ENCODE peak calls at places on chromosomes 12 and 14, in seven cellular contexts. D is lower lobe of right lung, C is hepatocyte, J is ovary, W is PC-3, Z is stomach, A is pancreas. G is an unnamed sample.

GRCh38 chr12:31236998-31237637 is 88.8 kb downstream of the SINHCAF start:
- DNase-seq in J (no peak), C (no peak), Z (no peak), A (no peak), D (peak; percentile 40), W (no peak), G (no peak)

GRCh38 chr12:50745861-50746260 is 18.0 kb upstream of the ATF1 start:
- DNase-seq in W (no peak), J (no peak), C (no peak), D (no peak), Z (no peak), A (no peak), G (no peak)

GRCh38 chr12:116693259-116694227 is 44.3 kb downstream of the SPRING1 start:
- DNase-seq in C (peak; percentile 27), Z (peak; percentile 35), J (no peak), D (no peak), A (no peak), W (no peak), G (no peak)

GRCh38 chr12:95942106-95942531 is 295 bp downstream of the CCDC38 start:
- DNase-seq in J (no peak), Z (no peak), D (no peak), W (no peak), A (no peak), C (no peak), G (no peak)

GRCh38 chr12:92502417-92503028 is 200.3 kb upstream of the PLEKHG7 start:
- DNase-seq in C (peak; percentile 12), A (peak; percentile 28), D (no peak), W (peak; percentile 7), Z (no peak), J (no peak), G (no peak)

GRCh38 chr14:81582420-81582819 is 48.8 kb upstream of the SEL1L start:
- DNase-seq in A (no peak), D (no peak), C (no peak), J (no peak), W (no peak), Z (no peak), G (no peak)

GRCh38 chr12:52243774-52244614 is 11.0 kb downstream of the KRT7 start:
- DNase-seq in J (peak; percentile 56), C (peak; percentile 59), Z (peak; percentile 85), D (peak; percentile 87), A (peak; percentile 94), W (peak; percentile 97), G (peak; percentile 95)

GRCh38 chr12:42482820-42483533 is 106.6 kb downstream of the PRICKLE1 start:
- DNase-seq in Z (peak; percentile 71), D (peak; percentile 80), J (peak; percentile 78), A (peak; percentile 69), W (peak; percentile 73), C (peak; percentile 91), G (peak; percentile 94)

GRCh38 chr12:117501066-117501465 is 139.6 kb upstream of the NOS1 start:
- DNase-seq in D (no peak), J (no peak), C (no peak), A (no peak), Z (no peak), W (no peak), G (no peak)

DNA sequence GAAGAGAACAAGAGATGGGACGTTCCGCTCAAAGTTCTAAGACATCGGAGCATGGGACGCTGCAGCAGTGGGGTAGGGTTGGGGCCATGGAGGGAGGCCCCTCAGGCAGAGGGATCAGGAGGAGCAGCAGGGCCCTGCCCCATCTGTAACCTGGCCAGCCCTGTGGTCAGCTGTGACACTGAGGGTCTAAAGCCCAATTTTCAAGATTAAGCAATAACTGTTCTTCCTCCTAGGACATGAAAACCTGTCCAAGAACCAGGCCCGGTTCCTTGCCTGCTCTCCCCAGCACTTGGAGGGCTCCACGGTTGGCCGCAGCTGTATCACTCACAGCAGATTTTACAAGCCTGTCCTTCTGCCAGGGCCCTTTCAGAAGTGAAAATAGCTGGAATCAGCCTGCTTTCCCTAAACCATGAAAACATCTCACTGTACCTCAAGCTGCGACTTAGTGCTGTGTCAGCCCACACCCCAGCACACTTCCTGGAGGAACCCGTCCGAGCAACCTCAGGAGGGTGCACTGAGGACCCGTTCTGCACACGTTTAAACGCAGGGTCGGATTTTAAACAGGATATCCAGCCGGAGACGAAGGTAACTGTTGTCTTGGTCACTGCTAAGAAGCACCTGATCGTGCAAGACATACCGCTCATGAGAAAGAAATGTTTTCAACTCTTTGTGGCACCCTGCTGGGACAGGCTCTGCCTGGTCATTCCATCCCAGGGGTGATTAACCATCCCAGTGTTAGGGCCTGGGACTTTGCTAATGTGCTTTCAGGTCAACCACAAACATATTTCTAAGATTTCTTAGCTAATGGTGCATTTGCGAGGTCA is 201.9 kb upstream of the DIO3 start:
- DNase-seq in W (no peak), A (no peak), J (peak; percentile 69), D (no peak), C (peak; percentile 55), Z (no peak), G (peak; percentile 75)
- H3K27ac ChIP-seq in W (no peak overlapping the region), A (no peak overlapping the region), J (peak overlapping the region; percentile 94), D (peak overlapping the region; percentile 71), C (peak overlapping the region; percentile 91), Z (peak overlapping the region; percentile 22), G (no peak overlapping the region)

DNA sequence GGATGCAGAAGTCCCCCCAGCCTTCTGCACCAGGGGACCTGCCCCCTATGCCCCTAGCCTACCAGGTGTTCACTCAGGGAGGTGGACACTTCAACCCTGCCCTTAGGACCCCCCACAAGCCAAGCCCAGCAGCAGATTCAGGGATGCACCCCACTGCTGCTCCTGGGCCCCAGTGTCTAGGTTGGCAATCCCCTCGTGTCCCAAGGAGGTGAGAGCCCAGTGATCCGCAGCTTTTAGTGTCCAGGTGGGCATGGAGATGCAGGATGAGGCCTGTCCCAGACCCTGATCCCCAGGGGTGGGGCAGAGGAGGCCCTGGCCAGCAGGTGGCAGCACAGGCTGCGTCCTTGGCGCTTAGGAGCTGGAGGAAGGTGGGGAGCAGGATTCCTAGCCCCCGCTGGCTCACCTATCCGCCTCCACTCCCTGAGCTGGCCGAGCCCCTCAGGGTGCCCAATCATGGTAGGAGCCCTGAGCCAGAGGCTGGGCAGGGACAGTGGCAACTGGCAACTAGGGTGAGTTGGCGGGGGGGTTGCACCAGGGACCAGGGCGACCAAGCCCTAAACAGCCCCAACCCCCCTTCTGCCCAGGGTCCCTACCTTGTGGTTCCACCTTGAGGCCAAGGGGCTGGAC is 4.1 kb downstream of the CKB start:
- DNase-seq in W (peak; percentile 71), C (peak; percentile 84), J (peak; percentile 68), Z (peak; percentile 81), D (peak; percentile 79), A (peak; percentile 76), G (peak; percentile 71)
- H3K4me3 ChIP-seq in W (no peak overlapping the region), C (no peak overlapping the region), J (no peak overlapping the region), Z (no peak overlapping the region), D (no peak overlapping the region), A (no peak overlapping the region), G (no peak overlapping the region)

GRCh38 chr14:96146131-96146771 is 58.4 kb upstream of the BDKRB2 start:
- DNase-seq in W (peak; percentile 37), C (no peak), A (peak; percentile 46), Z (peak; percentile 61), D (no peak), J (no peak), G (peak; percentile 68)
- H3K27ac ChIP-seq in W (peak overlapping the region; percentile 31), C (peak overlapping the region; percentile 39), A (peak overlapping the region; percentile 58), Z (no peak overlapping the region), D (no peak overlapping the region), J (no peak overlapping the region), G (no peak overlapping the region)

GRCh38 chr14:82806426-82806825 is 1272.8 kb upstream of the SEL1L start:
- DNase-seq in J (no peak), C (no peak), Z (no peak), D (no peak), W (no peak), A (no peak), G (no peak)
- H3K4me3 ChIP-seq in J (no peak overlapping the region), C (no peak overlapping the region), Z (no peak overlapping the region), D (no peak overlapping the region), W (no peak overlapping the region), A (no peak overlapping the region), G (no peak overlapping the region)

GRCh38 chr14:32078794-32079663 is 1.9 kb downstream of the ARHGAP5 start:
- DNase-seq in Z (no peak), A (no peak), W (peak; percentile 62), D (no peak), J (no peak), C (peak; percentile 35), G (no peak)
- H3K27ac ChIP-seq in Z (no peak overlapping the region), A (peak overlapping the region; percentile 99), W (peak overlapping the region; percentile 57), D (no peak overlapping the region), J (no peak overlapping the region), C (peak overlapping the region; percentile 99), G (no peak overlapping the region)

DNA sequence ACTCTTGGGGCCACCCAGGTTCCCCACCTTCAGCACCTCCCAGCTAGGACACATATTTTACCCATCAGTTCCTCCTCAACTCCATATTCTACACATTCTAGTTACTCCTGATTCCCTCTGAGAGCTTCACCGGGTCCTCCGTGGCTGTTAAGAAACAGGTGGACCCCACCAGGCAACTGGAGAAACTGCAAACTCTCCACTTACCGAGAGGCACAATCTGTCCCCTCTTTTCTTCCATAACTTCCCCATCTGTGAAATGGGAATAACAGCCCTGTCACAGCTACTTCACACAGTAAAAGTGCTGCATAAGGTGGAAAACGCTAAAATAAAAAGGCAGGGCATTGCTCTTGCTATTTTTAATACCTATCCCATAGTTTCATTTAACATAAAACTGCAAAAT is 1.5 kb downstream of the SLC7A8 start:
- DNase-seq in C (no peak), W (no peak), D (no peak), Z (no peak), J (no peak), A (no peak), G (no peak)
- H3K4me3 ChIP-seq in C (peak overlapping the region; percentile 66), W (peak overlapping the region; percentile 76), D (peak overlapping the region; percentile 55), Z (peak overlapping the region; percentile 64), J (peak overlapping the region; percentile 67), A (no peak overlapping the region), G (peak overlapping the region; percentile 96)

GRCh38 chr12:15268927-15269552 is 47.8 kb upstream of the RERG start:
- DNase-seq in D (no peak), A (peak; percentile 35), C (peak; percentile 83), Z (peak; percentile 31), W (peak; percentile 56), J (peak; percentile 33), G (no peak)
- H3K27ac ChIP-seq in D (no peak overlapping the region), A (no peak overlapping the region), C (no peak overlapping the region), Z (no peak overlapping the region), W (no peak overlapping the region), J (no peak overlapping the region), G (no peak overlapping the region)

G was measured in aorta.